ENCODE peak calls at places on chromosomes 12 and 14, in four cellular contexts. F is mammary epithelial cell, K is IMR-90, V is HepG2. L is an unnamed sample.

GRCh38 chr14:104091927-104092771 is 6.6 kb downstream of the ASPG start:
- DNase-seq in F (no peak), K (no peak), V (no peak), L (no peak)

GRCh38 chr14:77565289-77566081 is 51.0 kb downstream of the SPTLC2 start:
- DNase-seq in F (peak), K (peak), V (no peak), L (no peak)

GRCh38 chr12:90333939-90334338 is 621.0 kb downstream of the CCER1 start:
- DNase-seq in F (peak), K (peak), V (no peak), L (no peak)

GRCh38 chr12:116864371-116865160 is 16.7 kb downstream of the HRK start:
- DNase-seq in F (peak), K (peak), V (peak), L (no peak)

GRCh38 chr14:21675566-21675965 is 1.9 kb upstream of the OR4E1 start:
- DNase-seq in F (no peak), K (no peak), V (no peak), L (no peak)

GRCh38 chr14:75025082-75025481 is 22.4 kb downstream of the EIF2B2 start:
- DNase-seq in F (no peak), K (peak), V (no peak), L (no peak)

GRCh38 chr14:99754141-99755067 is 38.8 kb upstream of the EML1 start:
- DNase-seq in F (peak), K (no peak), V (no peak), L (no peak)

GRCh38 chr14:75295061-75295461 is 16.4 kb downstream of the FOS start:
- DNase-seq in F (peak), K (peak), V (no peak), L (no peak)

GRCh38 chr14:92847220-92848148 is 53.4 kb downstream of the GOLGA5 start:
- DNase-seq in F (no peak), K (no peak), V (no peak), L (no peak)

GRCh38 chr12:79262938-79263337 is 398.4 kb downstream of the SYT1 start:
- DNase-seq in F (peak), K (peak), V (no peak), L (no peak)

GRCh38 chr14:96590190-96590860 is 88.1 kb downstream of the PAPOLA start:
- DNase-seq in F (no peak), K (no peak), V (no peak), L (no peak)

GRCh38 chr12:124393831-124394230 is 98.9 kb downstream of the RFLNA start:
- DNase-seq in F (no peak), K (no peak), V (no peak), L (no peak)

GRCh38 chr12:124390442-124391116 is 95.7 kb downstream of the RFLNA start:
- DNase-seq in F (no peak), K (peak), V (no peak), L (no peak)

GRCh38 chr12:124391340-124392261 is 96.7 kb downstream of the RFLNA start:
- DNase-seq in F (no peak), K (peak), V (no peak), L (no peak)

GRCh38 chr12:124392991-124393790 is 98.3 kb downstream of the RFLNA start:
- DNase-seq in F (no peak), K (peak), V (no peak), L (no peak)

GRCh38 chr12:124392271-124392990 is 97.5 kb downstream of the RFLNA start:
- DNase-seq in F (no peak), K (peak), V (no peak), L (no peak)
- TF ChIP-seq CTCF in F (no peak), K (peak), V (peak), L (peak)

DNA sequence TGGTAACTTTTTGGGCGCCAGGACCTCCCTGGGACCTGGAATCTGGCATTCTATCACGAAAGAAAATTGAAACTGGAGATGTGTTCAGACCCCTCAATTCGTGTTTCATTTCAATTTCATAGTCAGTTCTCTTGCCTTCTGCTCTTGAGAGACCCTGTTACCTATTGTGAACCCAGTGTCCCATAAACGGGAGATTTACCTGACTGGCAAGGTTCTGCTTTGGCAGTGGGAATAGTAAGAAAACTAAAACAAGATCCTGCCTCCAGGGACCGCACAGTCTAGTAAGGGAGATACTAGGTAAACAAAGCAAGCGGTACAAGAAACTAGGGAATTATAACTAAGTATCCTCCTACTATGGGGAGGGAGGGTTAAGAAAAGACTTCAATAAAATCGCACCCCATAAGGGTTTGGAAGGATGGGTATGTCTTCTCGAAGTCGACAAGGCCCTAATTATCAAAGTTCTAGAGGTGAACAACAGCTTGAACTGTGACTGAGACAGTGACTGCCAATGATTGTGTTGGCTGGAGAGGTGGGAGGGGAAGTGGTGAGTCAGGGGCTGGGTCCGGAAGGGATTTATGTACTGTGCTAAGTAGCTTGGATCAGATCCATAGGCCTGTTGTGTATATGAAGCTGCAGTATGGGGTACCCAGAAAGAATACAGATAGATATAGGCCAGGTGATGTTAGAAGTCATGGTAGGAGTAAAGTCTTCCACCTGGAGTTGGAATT is 754 bp downstream of the ACSS3 start:
- DNase-seq in F (no peak), K (peak), V (peak), L (no peak)
- H3K4me2 ChIP-seq in F (no peak), K (peak), V (peak), L (peak)

GRCh38 chr14:101823081-101823480 is 61.6 kb downstream of the PPP2R5C start:
- DNase-seq in F (no peak), K (peak), V (no peak), L (no peak)

GRCh38 chr14:101824339-101824727 is 62.8 kb downstream of the PPP2R5C start:
- DNase-seq in F (no peak), K (no peak), V (no peak), L (no peak)

GRCh38 chr14:101825797-101826196 is 64.3 kb downstream of the PPP2R5C start:
- DNase-seq in F (no peak), K (no peak), V (no peak), L (no peak)

GRCh38 chr14:101821528-101821927 is 60.0 kb downstream of the PPP2R5C start:
- DNase-seq in F (no peak), K (no peak), V (no peak), L (no peak)

GRCh38 chr14:101823511-101824120 is 62.1 kb downstream of the PPP2R5C start:
- DNase-seq in F (no peak), K (no peak), V (no peak), L (no peak)
- H3K27ac ChIP-seq in F (no peak), K (no peak), V (no peak), L (peak)

DNA sequence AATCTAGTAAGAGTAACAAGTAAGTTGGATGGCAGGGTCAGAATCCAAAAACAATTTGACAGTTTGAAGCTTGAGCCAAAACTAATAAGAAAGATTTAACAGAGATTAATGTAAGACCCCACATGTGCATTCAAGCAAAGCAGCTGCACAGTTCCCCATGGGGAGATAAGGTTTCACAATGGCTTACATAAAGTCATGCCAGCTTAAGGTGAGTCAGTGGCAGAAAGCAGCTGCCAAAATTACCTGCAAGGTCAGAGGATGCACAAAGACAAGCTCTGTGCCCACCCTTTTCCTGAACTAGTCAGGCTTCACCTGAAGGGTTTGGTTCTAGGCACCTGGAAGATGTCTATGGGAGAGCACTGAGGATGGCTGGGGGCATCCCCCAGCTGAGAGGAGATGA is 36.6 kb upstream of the KRT77 start:
- DNase-seq in F (no peak), K (no peak), V (no peak), L (no peak)
- TF ChIP-seq CTCF in F (no peak), K (no peak), V (no peak), L (no peak)

GRCh38 chr12:12278899-12279298 is 12.1 kb upstream of the LRP6 start:
- DNase-seq in F (no peak), K (peak), V (no peak), L (no peak)

GRCh38 chr12:12282202-12282601 is 15.4 kb upstream of the LRP6 start:
- DNase-seq in F (no peak), K (no peak), V (no peak), L (no peak)

GRCh38 chr12:12286441-12286840 is 19.6 kb upstream of the LRP6 start:
- DNase-seq in F (no peak), K (no peak), V (no peak), L (no peak)

GRCh38 chr12:12281134-12281533 is 14.3 kb upstream of the LRP6 start:
- DNase-seq in F (no peak), K (no peak), V (no peak), L (no peak)

DNA sequence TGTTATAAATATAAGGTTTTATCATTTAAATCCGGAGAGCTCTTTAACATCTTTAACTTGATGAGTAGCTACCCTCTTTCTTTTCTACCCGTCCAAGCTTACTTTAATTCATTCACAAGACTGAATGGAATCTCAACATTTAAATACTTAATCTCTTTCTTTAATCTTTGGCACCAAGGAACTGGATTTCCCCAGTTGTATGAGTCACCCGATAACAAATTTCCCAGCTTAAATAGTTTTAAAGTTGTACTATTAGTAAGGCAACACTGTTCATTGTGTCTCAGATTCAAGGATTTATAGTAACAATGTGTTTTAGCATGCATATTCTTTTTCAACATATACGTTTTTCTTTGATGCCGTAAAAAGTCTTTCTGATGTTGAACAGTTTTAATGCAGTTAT is 15.9 kb upstream of the LRP6 start:
- DNase-seq in F (peak), K (peak), V (no peak), L (no peak)
- H3K4me2 ChIP-seq in F (no peak), K (peak), V (no peak), L (peak)

DNA sequence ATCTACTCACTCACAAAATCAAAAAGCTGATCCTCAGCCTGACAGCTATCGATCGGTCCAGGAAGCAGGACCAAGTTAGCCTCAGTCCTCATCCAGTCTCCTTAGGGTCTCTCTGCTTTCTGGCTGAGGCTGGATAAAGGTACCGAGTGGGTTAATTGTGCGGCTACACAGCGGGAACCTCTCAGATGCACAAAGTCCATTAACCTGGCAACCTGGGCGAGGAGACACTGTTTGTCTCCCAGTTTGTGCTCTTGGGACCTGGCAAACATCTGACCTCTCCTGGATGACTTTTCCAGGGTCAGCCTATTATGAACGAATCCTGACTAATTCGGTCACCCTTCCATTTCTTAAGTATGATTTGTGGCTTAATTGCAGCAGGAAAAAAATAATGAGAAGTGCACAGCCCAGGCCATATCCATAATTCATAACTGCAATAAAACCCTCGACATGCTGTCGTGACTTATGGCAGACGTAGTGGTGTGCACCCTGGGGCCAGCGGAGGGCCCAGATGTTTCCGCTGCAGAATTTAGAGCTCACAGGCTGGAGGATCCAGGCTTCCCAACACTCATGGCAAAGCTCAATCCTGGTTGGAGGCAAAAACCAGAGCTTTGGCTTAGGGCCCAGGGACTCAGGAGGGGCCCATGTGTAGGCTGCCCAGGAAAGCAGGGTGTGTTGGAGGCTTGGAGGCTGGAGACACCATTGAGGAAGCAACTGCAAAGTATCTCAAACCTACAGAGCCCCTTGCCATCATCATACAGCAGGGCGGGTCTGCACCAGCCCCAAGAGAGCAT is 68.5 kb downstream of the SERPINA3 start:
- DNase-seq in F (no peak), K (no peak), V (peak), L (no peak)
- H3K27ac ChIP-seq in F (no peak), K (no peak), V (peak), L (no peak)

L was measured in keratinocyte.